ENCODE peak calls at places on chromosomes 1 and 21, in seven cellular contexts. Z is progenitor cell of endocrine pancreas; J is psoas muscle; O is dorsolateral prefrontal cortex; F is natural killer cell treated with Interleukin-12 subunit alpha and Interleukin-12 subunit beta and Interleukin-15 and Interleukin-18, amount 100 ng/mL, for 72 hours; W is cardiac septum; D is neural progenitor cell. X is an unnamed sample.

GRCh38 chr1:244074559-244075171 is 23.6 kb downstream of the ZBTB18 start:
- DNase-seq in Z (no peak), J (no peak), O (no peak), F (no peak), W (no peak), D (no peak), X (no peak)

GRCh38 chr1:94949681-94950661 is 23.1 kb upstream of the CNN3 start:
- DNase-seq in Z (no peak), J (no peak), O (no peak), F (no peak), W (no peak), D (no peak), X (no peak)

GRCh38 chr1:30166194-30166593 is 557.2 kb downstream of the MATN1 start:
- DNase-seq in Z (no peak), J (no peak), O (no peak), F (no peak), W (no peak), D (no peak), X (no peak)

GRCh38 chr1:214401666-214402065 is 120.7 kb downstream of the SMYD2 start:
- DNase-seq in Z (no peak), J (no peak), O (no peak), F (no peak), W (no peak), D (no peak), X (no peak)

GRCh38 chr1:152585586-152585985 is 5.3 kb upstream of the LCE3D start:
- DNase-seq in Z (no peak), J (no peak), O (no peak), F (no peak), W (no peak), D (no peak), X (no peak)

GRCh38 chr1:169102567-169102966 is 3.9 kb upstream of the ATP1B1 start:
- DNase-seq in Z (no peak), J (no peak), O (peak; percentile 56), F (no peak), W (no peak), D (peak; percentile 43), X (no peak)

GRCh38 chr21:27425172-27425571 is 458.3 kb upstream of the ADAMTS5 start:
- DNase-seq in Z (no peak), J (no peak), O (no peak), F (no peak), W (no peak), D (no peak), X (no peak)

GRCh38 chr1:93635614-93636543 is 45.8 kb downstream of the BCAR3 start:
- DNase-seq in Z (no peak), J (no peak), O (peak; percentile 62), F (no peak), W (no peak), D (peak; percentile 97), X (no peak)

GRCh38 chr1:55378582-55378981 is 163.4 kb upstream of the USP24 start:
- DNase-seq in Z (peak; percentile 30), J (no peak), O (no peak), F (no peak), W (no peak), D (peak; percentile 77), X (peak; percentile 64)

X was measured in WERI-Rb-1.